ENCODE peak calls at places on chromosomes 6 and 20, in ten cellular contexts. M is Peyer's patch, Q is neural crest cell, H is progenitor cell of endocrine pancreas, E is IMR-90, A is fibroblast of mammary gland, X is tibial nerve, C is sigmoid colon, N is endothelial cell, P is lower lobe of right lung. Y is an unnamed sample.
A peak's percentile ranks its signal among the peaks of the same experiment; 100 is the strongest.

GRCh38 chr6:39017481-39017880 is 31.1 kb upstream of the GLP1R start:
- DNase-seq in M (no peak), Q (no peak), H (no peak), E (no peak), A (no peak), X (no peak), C (no peak), N (no peak), P (no peak), Y (no peak)

GRCh38 chr6:129555206-129555832 is 154.7 kb downstream of the ARHGAP18 start:
- DNase-seq in M (no peak), Q (no peak), H (no peak), E (peak; percentile 89), A (peak; percentile 59), X (no peak), C (no peak), N (no peak), P (no peak), Y (no peak)

GRCh38 chr6:114096553-114097172 is 125.7 kb upstream of the HDAC2 start:
- DNase-seq in M (no peak), Q (no peak), H (no peak), E (peak; percentile 28), A (peak; percentile 19), X (peak; percentile 10), C (no peak), N (no peak), P (no peak), Y (peak; percentile 27)

GRCh38 chr20:11585752-11586352 is 331.8 kb upstream of the BTBD3 start:
- DNase-seq in M (no peak), Q (no peak), H (no peak), E (peak; percentile 22), A (peak; percentile 9), X (no peak), C (no peak), N (no peak), P (no peak), Y (no peak)

GRCh38 chr6:118660218-118660569 is 8.8 kb upstream of the CEP85L start:
- DNase-seq in M (no peak), Q (no peak), H (no peak), E (no peak), A (no peak), X (no peak), C (no peak), N (no peak), P (no peak), Y (no peak)

GRCh38 chr6:75402296-75402695 is 91.3 kb downstream of the FILIP1 start:
- DNase-seq in M (no peak), Q (no peak), H (no peak), E (peak; percentile 86), A (peak; percentile 83), X (no peak), C (no peak), N (no peak), P (no peak), Y (no peak)

GRCh38 chr20:12044969-12045368 is 127.3 kb downstream of the BTBD3 start:
- DNase-seq in M (no peak), Q (no peak), H (no peak), E (no peak), A (no peak), X (no peak), C (no peak), N (no peak), P (no peak), Y (no peak)

GRCh38 chr20:33658510-33658909 is 3.6 kb upstream of the C20orf144 start:
- DNase-seq in M (no peak), Q (no peak), H (no peak), E (no peak), A (no peak), X (no peak), C (no peak), N (no peak), P (no peak), Y (no peak)

GRCh38 chr6:108874470-108875160 is 26.4 kb downstream of the ARMC2 start:
- DNase-seq in M (no peak), Q (no peak), H (no peak), E (peak; percentile 46), A (peak; percentile 86), X (peak; percentile 57), C (no peak), N (no peak), P (no peak), Y (peak; percentile 69)

DNA sequence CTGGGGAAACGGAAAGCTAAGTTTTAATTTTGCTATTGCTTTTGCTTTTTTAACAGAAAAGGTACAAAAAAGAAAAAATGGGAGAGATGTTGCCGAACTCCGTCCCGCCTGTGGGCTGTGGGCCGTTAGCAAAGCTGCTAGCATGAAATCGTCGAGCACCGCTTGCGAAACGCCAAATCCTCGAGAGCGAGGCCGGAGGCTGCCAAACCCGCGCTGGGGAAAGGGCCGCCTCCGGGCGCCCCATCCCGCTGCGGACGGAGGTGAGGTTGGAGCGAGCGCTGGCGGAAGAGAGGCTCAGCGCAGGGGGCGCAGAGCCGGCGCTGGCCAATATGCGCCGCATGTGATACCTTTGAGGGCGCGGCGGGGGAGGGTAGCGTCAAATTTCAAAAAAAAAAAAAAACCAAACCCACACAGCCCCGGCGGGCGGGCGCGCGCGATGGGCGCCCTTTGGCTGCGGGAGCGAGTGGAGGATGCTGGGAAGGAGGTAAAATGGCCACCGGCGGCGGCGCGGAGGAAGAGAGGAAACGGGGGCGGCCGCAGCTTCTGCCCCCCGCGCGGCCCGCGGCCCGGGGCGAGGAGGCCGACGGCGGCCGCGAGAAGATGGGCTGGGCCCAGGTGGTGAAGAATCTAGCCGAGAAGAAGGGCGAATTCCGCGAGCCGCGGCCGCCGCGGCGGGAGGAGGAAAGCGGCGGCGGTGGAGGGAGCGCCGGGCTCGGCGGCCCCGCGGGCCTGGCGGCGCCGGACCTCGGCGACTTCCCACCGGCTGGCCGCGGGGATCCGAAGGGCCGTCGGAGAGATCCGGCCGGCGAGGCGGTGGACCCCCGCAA is at the start of gene ZCCHC3:
- DNase-seq in M (peak; percentile 85), Q (peak; percentile 71), H (peak; percentile 76), E (peak; percentile 93), A (peak; percentile 93), X (peak; percentile 84), C (peak; percentile 96), N (peak; percentile 82), P (peak; percentile 94), Y (peak; percentile 91)
- TF ChIP-seq CTCF in M (peak; percentile 9), Q (peak; percentile 19), H (peak; percentile 42), E (peak; percentile 30), A (no peak), X (no peak), C (no peak), N (no peak), P (peak; percentile 32), Y (peak; percentile 25)

GRCh38 chr6:54897462-54898189 is 51.1 kb downstream of the FAM83B start:
- DNase-seq in M (no peak), Q (no peak), H (no peak), E (peak; percentile 72), A (no peak), X (no peak), C (no peak), N (no peak), P (no peak), Y (no peak)
- TF ChIP-seq CTCF in M (no peak), Q (no peak), H (no peak), E (no peak), A (no peak), X (no peak), C (no peak), N (no peak), P (no peak), Y (no peak)

GRCh38 chr20:5070081-5070480 is 49.7 kb downstream of the PCNA start:
- DNase-seq in M (no peak), Q (no peak), H (no peak), E (no peak), A (no peak), X (no peak), C (no peak), N (no peak), P (no peak), Y (no peak)
- TF ChIP-seq CTCF in M (no peak), Q (no peak), H (no peak), E (no peak), A (no peak), X (no peak), C (no peak), N (no peak), P (no peak), Y (no peak)

DNA sequence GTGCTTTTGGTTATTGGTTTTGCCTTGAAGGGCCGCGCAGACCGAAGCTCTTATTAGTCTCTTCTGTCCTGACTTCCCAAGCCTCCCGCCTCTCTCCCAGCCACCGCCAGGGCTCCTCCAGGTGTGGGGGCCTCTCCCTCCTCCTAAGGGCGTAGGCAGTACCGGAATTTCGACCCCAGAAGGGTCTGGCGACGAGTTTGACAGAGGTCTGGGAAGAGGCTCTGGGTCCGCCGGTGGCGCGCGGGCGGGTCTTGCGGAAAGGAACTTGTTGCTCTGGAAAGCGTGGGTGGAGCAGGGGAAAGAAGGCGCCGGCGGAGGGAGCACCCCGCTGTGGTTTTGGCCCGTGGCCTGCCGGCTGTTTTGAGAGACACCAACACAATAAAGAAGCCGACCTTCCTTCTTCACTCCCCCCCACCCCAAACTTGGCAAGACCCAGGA is 1.8 kb downstream of the PCSK2 start:
- DNase-seq in M (no peak), Q (peak; percentile 12), H (peak; percentile 12), E (no peak), A (no peak), X (no peak), C (no peak), N (peak; percentile 43), P (peak; percentile 47), Y (no peak)
- TF ChIP-seq CTCF in M (no peak), Q (no peak), H (no peak), E (no peak), A (no peak), X (no peak), C (no peak), N (no peak), P (no peak), Y (no peak)

GRCh38 chr6:169016758-169017157 is 236.9 kb downstream of the THBS2 start:
- DNase-seq in M (no peak), Q (no peak), H (no peak), E (no peak), A (no peak), X (no peak), C (no peak), N (no peak), P (no peak), Y (no peak)

GRCh38 chr6:169022079-169022478 is 231.6 kb downstream of the THBS2 start:
- DNase-seq in M (no peak), Q (no peak), H (no peak), E (no peak), A (no peak), X (no peak), C (no peak), N (no peak), P (no peak), Y (no peak)

GRCh38 chr6:169019111-169019510 is 234.5 kb downstream of the THBS2 start:
- DNase-seq in M (no peak), Q (no peak), H (no peak), E (no peak), A (no peak), X (no peak), C (no peak), N (no peak), P (no peak), Y (no peak)

GRCh38 chr6:169020821-169021220 is 232.8 kb downstream of the THBS2 start:
- DNase-seq in M (no peak), Q (no peak), H (no peak), E (no peak), A (no peak), X (no peak), C (no peak), N (no peak), P (no peak), Y (no peak)

GRCh38 chr6:169019727-169020491 is 233.7 kb downstream of the THBS2 start:
- DNase-seq in M (no peak), Q (no peak), H (no peak), E (peak; percentile 14), A (peak; percentile 57), X (no peak), C (no peak), N (no peak), P (no peak), Y (no peak)
- TF ChIP-seq CTCF in M (no peak), Q (no peak), H (peak; percentile 43), E (no peak), A (peak; percentile 38), X (no peak), C (no peak), N (no peak), P (no peak), Y (no peak)